ENCODE peak calls at places on chromosomes 1 and 21, in nine cellular contexts. Q, G, P, M, N, R, I, L and X are unnamed samples.

GRCh38 chr21:19198801-19199200 is 795.2 kb upstream of the TMPRSS15 start:
- DNase-seq in Q (no peak), G (no peak), P (no peak), M (no peak), N (peak), R (no peak), I (no peak), L (no peak), X (no peak)

GRCh38 chr1:22714455-22714854 is 3.8 kb downstream of the EPHB2 start:
- DNase-seq in Q (no peak), G (no peak), P (no peak), M (no peak), N (no peak), R (no peak), I (no peak), L (no peak), X (no peak)

GRCh38 chr21:43211085-43212071 is 42.6 kb downstream of the CRYAA start:
- DNase-seq in Q (peak), G (no peak), P (no peak), M (no peak), N (peak), R (peak), I (no peak), L (no peak), X (no peak)

GRCh38 chr21:42387843-42388242 is 8.0 kb downstream of the TMPRSS3 start:
- DNase-seq in Q (no peak), G (no peak), P (no peak), M (no peak), N (no peak), R (no peak), I (no peak), L (no peak), X (no peak)

GRCh38 chr21:35232545-35233176 is 183.6 kb upstream of the RUNX1 start:
- DNase-seq in Q (peak), G (no peak), P (peak), M (no peak), N (peak), R (no peak), I (no peak), L (no peak), X (peak)

GRCh38 chr1:173300249-173301044 is 93.3 kb upstream of the TNFSF4 start:
- DNase-seq in Q (no peak), G (no peak), P (no peak), M (no peak), N (no peak), R (no peak), I (no peak), L (no peak), X (no peak)

GRCh38 chr21:46208761-46209721 is 19.5 kb downstream of the LSS start:
- DNase-seq in Q (peak), G (no peak), P (no peak), M (no peak), N (no peak), R (no peak), I (peak), L (no peak), X (no peak)

GRCh38 chr1:43531453-43531905 is 796 bp downstream of the PTPRF start:
- DNase-seq in Q (peak), G (no peak), P (peak), M (no peak), N (peak), R (no peak), I (no peak), L (peak), X (no peak)

GRCh38 chr1:167137285-167138192 is 43.7 kb downstream of the STYXL2 start:
- DNase-seq in Q (peak), G (no peak), P (no peak), M (no peak), N (no peak), R (no peak), I (no peak), L (no peak), X (no peak)

GRCh38 chr1:64080947-64081562 is 122.4 kb upstream of the UBE2U start:
- DNase-seq in Q (no peak), G (no peak), P (peak), M (no peak), N (no peak), R (no peak), I (no peak), L (no peak), X (peak)

GRCh38 chr1:8516793-8517556 is 199.1 kb downstream of the SLC45A1 start:
- DNase-seq in Q (no peak), G (no peak), P (no peak), M (no peak), N (no peak), R (no peak), I (no peak), L (no peak), X (no peak)

GRCh38 chr1:62637392-62638105 is 40.2 kb downstream of the ANGPTL3 start:
- DNase-seq in Q (no peak), G (no peak), P (peak), M (no peak), N (peak), R (no peak), I (no peak), L (no peak), X (peak)

GRCh38 chr1:155064109-155064812 is 721 bp downstream of the EFNA4 start:
- DNase-seq in Q (peak), G (no peak), P (peak), M (no peak), N (peak), R (peak), I (no peak), L (no peak), X (peak)